ENCODE peak calls at places on chromosome 9, in seven cellular contexts. S is uterus, I is A673, Y is fibroblast of lung, N is upper lobe of left lung, C is transverse colon, V is pancreas. M is an unnamed sample.

GRCh38 chr9:36903541-36904435 is 130.3 kb downstream of the PAX5 start:
- DNase-seq in C (no peak), S (no peak), N (no peak), V (peak; percentile 60), I (no peak), Y (peak; percentile 48), M (no peak)

GRCh38 chr9:33239922-33240321 is at the start of gene SPINK4:
- DNase-seq in N (no peak), Y (peak; percentile 37), V (no peak), C (no peak), I (no peak), S (no peak), M (peak; percentile 25)

GRCh38 chr9:2439957-2440356 is 181.6 kb upstream of the VLDLR start:
- DNase-seq in V (no peak), S (no peak), C (no peak), I (no peak), N (no peak), Y (no peak), M (no peak)

GRCh38 chr9:74458832-74459231 is 38.3 kb upstream of the RORB start:
- DNase-seq in I (no peak), S (no peak), C (no peak), Y (no peak), V (no peak), N (no peak), M (no peak)

GRCh38 chr9:70668751-70669150 is 254.3 kb upstream of the KLF9 start:
- DNase-seq in S (no peak), N (no peak), Y (no peak), I (no peak), C (no peak), V (no peak), M (no peak)

GRCh38 chr9:79883073-79883645 is 311.4 kb downstream of the TLE4 start:
- DNase-seq in N (peak; percentile 10), S (no peak), C (peak; percentile 26), V (no peak), I (no peak), Y (no peak), M (peak; percentile 20)

GRCh38 chr9:38232895-38233294 is 159.6 kb upstream of the ALDH1B1 start:
- DNase-seq in S (no peak), Y (no peak), N (no peak), V (no peak), I (no peak), C (no peak), M (no peak)

GRCh38 chr9:106816524-106816923 is 46.4 kb upstream of the ZNF462 start:
- DNase-seq in N (no peak), I (no peak), Y (no peak), S (no peak), C (no peak), V (no peak), M (no peak)

GRCh38 chr9:96031366-96031824 is 155.9 kb downstream of the ERCC6L2 start:
- DNase-seq in N (peak; percentile 88), I (peak; percentile 39), S (peak; percentile 31), C (no peak), Y (peak; percentile 73), V (peak; percentile 83), M (peak; percentile 35)

GRCh38 chr9:116686693-116687073 is 422 bp upstream of the TRIM32 start:
- DNase-seq in C (no peak), N (no peak), I (no peak), S (no peak), V (no peak), Y (no peak), M (no peak)

GRCh38 chr9:14529047-14529446 is 164.2 kb downstream of the ZDHHC21 start:
- DNase-seq in S (no peak), C (no peak), V (no peak), I (peak; percentile 42), Y (no peak), N (no peak), M (no peak)

GRCh38 chr9:85543196-85543595 is 198.6 kb downstream of the AGTPBP1 start:
- DNase-seq in Y (no peak), I (no peak), V (no peak), C (no peak), S (no peak), N (no peak), M (no peak)

GRCh38 chr9:21690561-21690960 is 111.9 kb upstream of the MTAP start:
- DNase-seq in N (no peak), I (no peak), V (no peak), Y (no peak), C (no peak), S (no peak), M (no peak)

GRCh38 chr9:6484210-6484609 is 71.2 kb downstream of the UHRF2 start:
- DNase-seq in Y (no peak), N (no peak), C (no peak), S (no peak), I (no peak), V (no peak), M (no peak)

GRCh38 chr9:8492679-8493078 is 693.1 kb upstream of the DMAC1 start:
- DNase-seq in Y (no peak), V (no peak), S (no peak), I (no peak), N (no peak), C (no peak), M (no peak)

GRCh38 chr9:5321058-5321457 is 16.5 kb upstream of the RLN2 start:
- DNase-seq in S (no peak), V (no peak), I (no peak), N (no peak), C (no peak), Y (no peak), M (no peak)

GRCh38 chr9:21747171-21747570 is 55.3 kb upstream of the MTAP start:
- DNase-seq in I (peak; percentile 59), Y (peak; percentile 71), S (no peak), C (no peak), V (no peak), N (no peak), M (no peak)

GRCh38 chr9:4243113-4243512 is 56.8 kb downstream of the GLIS3 start:
- DNase-seq in V (no peak), C (no peak), N (no peak), I (no peak), Y (no peak), S (no peak), M (no peak)

GRCh38 chr9:91162311-91162710 is 199.4 kb downstream of the AUH start:
- DNase-seq in N (no peak), V (no peak), S (no peak), I (no peak), Y (peak; percentile 76), C (peak; percentile 6), M (no peak)

GRCh38 chr9:122144836-122145235 is 14.7 kb downstream of the NDUFA8 start:
- DNase-seq in I (no peak), N (no peak), V (no peak), C (no peak), S (no peak), Y (peak; percentile 21), M (no peak)

DNA sequence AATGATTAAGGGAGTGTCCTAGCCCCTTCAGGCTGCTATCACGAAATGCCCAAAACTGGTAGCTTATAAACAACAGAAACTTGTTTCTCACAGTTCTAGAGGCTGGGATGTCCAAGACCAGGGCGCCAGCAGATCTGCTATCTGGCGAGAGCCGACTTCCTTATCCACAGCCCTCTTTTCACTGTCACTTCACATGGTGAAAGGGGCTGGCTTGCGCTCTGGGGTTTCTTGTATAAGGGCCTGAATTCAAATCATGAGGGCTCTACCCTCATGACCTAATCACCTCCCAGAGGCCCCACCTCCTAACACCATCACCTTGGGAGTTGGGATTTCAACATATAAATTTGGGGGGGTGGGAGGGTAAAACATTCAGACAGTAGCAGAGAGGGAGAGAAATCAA is 49.1 kb downstream of the IPPK start:
- DNase-seq in S (no peak), C (no peak), V (no peak), Y (no peak), I (no peak), N (no peak), M (no peak)
- H3K36me3 ChIP-seq in S (no peaks in the 10 kb centered on the region), C (no peaks in the 10 kb centered on the region), V (no peaks in the 10 kb centered on the region), Y (peaks cover 8% of the 10 kb centered on the region), I (peaks cover 13% of the 10 kb centered on the region), N (peaks cover 33% of the 10 kb centered on the region), M (peaks cover 64% of the 10 kb centered on the region)

DNA sequence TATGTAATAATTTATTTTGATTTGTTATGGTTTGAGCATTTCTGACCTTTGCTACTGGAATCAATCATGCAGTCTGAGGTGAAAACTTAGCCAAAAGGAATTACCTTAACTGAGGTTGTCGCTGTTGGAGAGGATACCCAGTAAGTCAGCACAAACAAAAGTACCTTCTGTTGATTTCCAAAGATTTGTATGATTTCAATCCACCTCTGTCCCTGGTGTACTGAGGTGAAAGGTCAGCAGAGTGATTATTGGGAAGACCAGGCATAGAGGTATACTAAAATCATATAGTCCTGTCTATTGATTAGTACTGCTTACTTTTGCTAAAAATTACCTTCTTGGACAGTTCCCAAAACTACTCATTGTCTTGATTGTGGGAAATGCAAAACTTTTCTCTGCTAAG is 32.8 kb downstream of the RUSC2 start:
- DNase-seq in I (no peak), S (no peak), N (no peak), Y (no peak), C (no peak), V (no peak), M (no peak)
- H3K27ac ChIP-seq in I (no peak overlapping the region), S (peak overlapping the region; percentile 86), N (no peak overlapping the region), Y (no peak overlapping the region), C (peak overlapping the region; percentile 75), V (no peak overlapping the region), M (peak overlapping the region; percentile 85)

DNA sequence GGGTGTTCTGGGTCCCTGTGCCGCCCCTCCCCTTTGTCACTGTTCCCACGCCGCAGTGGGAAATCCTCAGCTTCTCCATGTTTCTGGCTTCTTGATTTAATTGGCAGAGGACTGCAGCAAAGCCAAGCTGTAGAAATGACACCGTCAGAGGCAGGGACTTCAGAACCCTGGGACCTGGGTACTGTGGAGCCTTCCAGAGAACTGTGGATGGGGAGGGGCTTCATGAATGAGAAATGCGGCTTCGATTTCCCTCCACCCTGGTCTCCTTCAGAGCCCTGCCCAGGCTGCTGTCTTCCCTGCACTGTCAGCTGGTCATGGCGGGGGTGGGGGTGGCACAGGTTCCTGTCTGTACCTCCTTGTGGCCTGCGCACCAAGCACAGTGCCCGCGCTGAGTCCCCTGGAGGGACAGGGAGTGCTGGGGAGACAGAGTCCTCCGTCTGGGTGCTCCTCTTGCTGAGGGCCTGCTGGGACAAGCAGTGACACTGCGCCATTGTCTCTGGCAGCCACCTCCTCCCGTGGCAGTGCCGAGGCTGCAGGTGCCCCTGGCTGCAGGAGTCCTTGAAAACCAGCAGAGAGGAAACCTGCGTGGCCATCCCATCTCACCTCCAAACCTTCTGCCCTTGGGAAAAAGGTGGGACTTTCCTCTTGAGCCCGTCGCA is 47.2 kb downstream of the COL5A1 start:
- DNase-seq in Y (no peak), V (no peak), C (no peak), S (no peak), I (no peak), N (no peak), M (no peak)
- H3K36me3 ChIP-seq in Y (peaks cover 18% of the 10 kb centered on the region), V (no peaks in the 10 kb centered on the region), C (no peaks in the 10 kb centered on the region), S (no peaks in the 10 kb centered on the region), I (no peaks in the 10 kb centered on the region), N (no peaks in the 10 kb centered on the region), M (no peaks in the 10 kb centered on the region)

DNA sequence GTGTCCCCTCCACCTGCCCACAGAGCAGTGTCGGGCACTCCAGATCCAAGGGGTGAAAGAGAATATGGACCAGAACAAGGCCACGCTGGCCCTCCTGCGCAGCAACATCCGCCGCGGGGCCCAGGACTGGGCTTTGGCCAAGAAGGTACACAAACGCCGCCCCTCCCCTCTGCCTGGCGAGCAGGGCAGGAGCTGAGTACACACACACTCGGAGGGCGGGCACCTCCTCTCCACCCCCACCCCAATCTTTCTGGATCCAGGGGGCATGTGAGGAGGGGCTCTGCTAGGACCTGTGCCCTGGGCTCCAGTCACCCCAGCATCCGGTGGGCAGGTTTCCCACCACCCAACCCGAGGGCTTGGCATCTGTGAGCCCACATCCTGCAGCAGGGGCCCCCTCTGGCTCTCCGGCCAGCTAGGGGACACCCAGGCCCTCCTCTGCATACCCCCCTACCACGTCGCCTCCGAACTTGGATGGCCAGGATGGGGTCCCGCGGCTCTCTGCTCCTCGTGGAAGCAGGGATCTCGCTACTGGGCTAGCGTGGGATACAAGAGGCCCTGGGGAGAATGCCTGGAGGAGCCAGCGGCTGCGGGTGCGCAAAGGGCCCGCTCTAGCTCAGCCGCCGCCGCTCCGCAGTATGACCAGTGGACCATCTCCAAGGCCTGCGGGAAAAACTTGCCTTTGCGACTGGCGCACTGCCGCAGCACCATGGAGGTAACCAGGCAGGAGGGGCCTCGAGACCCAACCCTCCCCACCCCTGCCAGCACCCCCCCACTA is 3.1 kb downstream of the CCDC183 start:
- DNase-seq in C (peak; percentile 83), I (no peak), Y (no peak), S (no peak), V (peak; percentile 90), N (peak; percentile 84), M (no peak)
- H3K27ac ChIP-seq in C (peak overlapping the region; percentile 90), I (no peak overlapping the region), Y (no peak overlapping the region), S (no peak overlapping the region), V (peak overlapping the region; percentile 73), N (peak overlapping the region; percentile 61), M (peak overlapping the region; percentile 99)